ENCODE peak calls at places on chromosomes 16 and 17, in four cellular contexts. P is PC-3, X is A549, Y is sigmoid colon. T is an unnamed sample.
A peak's percentile ranks its signal among the peaks of the same experiment; 100 is the strongest.

GRCh38 chr17:82400830-82401229 is 17.3 kb upstream of the HEXD start:
- DNase-seq in P (no peak), X (no peak), Y (no peak), T (no peak)

GRCh38 chr17:81329927-81330883 is 35.1 kb upstream of the SLC38A10 start:
- DNase-seq in P (peak; percentile 48), X (peak; percentile 71), Y (no peak), T (no peak)

GRCh38 chr16:586047-586644 is 3.7 kb upstream of the RAB40C start:
- DNase-seq in P (no peak), X (no peak), Y (no peak), T (no peak)

GRCh38 chr16:75087040-75087979 is 29.3 kb downstream of the LDHD start:
- DNase-seq in P (no peak), X (no peak), Y (peak; percentile 75), T (no peak)

GRCh38 chr16:69495821-69496220 is 69.9 kb upstream of the NFAT5 start:
- DNase-seq in P (no peak), X (no peak), Y (no peak), T (no peak)

GRCh38 chr17:78356163-78356713 is 3.6 kb downstream of the SOCS3 start:
- DNase-seq in P (peak; percentile 48), X (peak; percentile 87), Y (peak; percentile 85), T (no peak)

GRCh38 chr16:4395055-4395726 is 21.2 kb downstream of the CORO7 start:
- DNase-seq in P (no peak), X (no peak), Y (no peak), T (no peak)

GRCh38 chr16:50326835-50327465 is 41.8 kb downstream of the BRD7 start:
- DNase-seq in P (peak; percentile 58), X (peak; percentile 58), Y (no peak), T (no peak)

GRCh38 chr16:8996891-8997290 is 33.2 kb upstream of the USP7 start:
- DNase-seq in P (no peak), X (peak; percentile 43), Y (no peak), T (no peak)

GRCh38 chr16:17607075-17607509 is 136.3 kb upstream of the XYLT1 start:
- DNase-seq in P (no peak), X (no peak), Y (no peak), T (no peak)

GRCh38 chr16:66042341-66042740 is 324.1 kb upstream of the CDH5 start:
- DNase-seq in P (no peak), X (no peak), Y (no peak), T (peak; percentile 54)

GRCh38 chr17:36920032-36921000 is 17.0 kb upstream of the LHX1 start:
- DNase-seq in P (peak; percentile 65), X (peak; percentile 84), Y (no peak), T (no peak)

GRCh38 chr17:28955408-28955807 is 4.1 kb upstream of the PHF12 start:
- DNase-seq in P (no peak), X (no peak), Y (peak; percentile 64), T (no peak)

GRCh38 chr17:7466644-7467341 is 12.6 kb downstream of the ZBTB4 start:
- DNase-seq in P (peak; percentile 16), X (no peak), Y (peak; percentile 88), T (no peak)

GRCh38 chr16:48537909-48538745 is 71.9 kb downstream of the N4BP1 start:
- DNase-seq in P (no peak), X (no peak), Y (peak; percentile 92), T (no peak)

GRCh38 chr16:67779256-67780014 is 26.9 kb downstream of the RANBP10 start:
- DNase-seq in P (no peak), X (no peak), Y (no peak), T (no peak)

GRCh38 chr16:46850619-46851555 is 19.9 kb upstream of the C16orf87 start:
- DNase-seq in P (no peak), X (no peak), Y (no peak), T (no peak)

GRCh38 chr16:66289051-66289680 is 77.3 kb upstream of the CDH5 start:
- DNase-seq in P (no peak), X (no peak), Y (peak; percentile 52), T (peak; percentile 71)

GRCh38 chr17:60534613-60535157 is 8.6 kb upstream of the APPBP2 start:
- DNase-seq in P (no peak), X (no peak), Y (no peak), T (no peak)

DNA sequence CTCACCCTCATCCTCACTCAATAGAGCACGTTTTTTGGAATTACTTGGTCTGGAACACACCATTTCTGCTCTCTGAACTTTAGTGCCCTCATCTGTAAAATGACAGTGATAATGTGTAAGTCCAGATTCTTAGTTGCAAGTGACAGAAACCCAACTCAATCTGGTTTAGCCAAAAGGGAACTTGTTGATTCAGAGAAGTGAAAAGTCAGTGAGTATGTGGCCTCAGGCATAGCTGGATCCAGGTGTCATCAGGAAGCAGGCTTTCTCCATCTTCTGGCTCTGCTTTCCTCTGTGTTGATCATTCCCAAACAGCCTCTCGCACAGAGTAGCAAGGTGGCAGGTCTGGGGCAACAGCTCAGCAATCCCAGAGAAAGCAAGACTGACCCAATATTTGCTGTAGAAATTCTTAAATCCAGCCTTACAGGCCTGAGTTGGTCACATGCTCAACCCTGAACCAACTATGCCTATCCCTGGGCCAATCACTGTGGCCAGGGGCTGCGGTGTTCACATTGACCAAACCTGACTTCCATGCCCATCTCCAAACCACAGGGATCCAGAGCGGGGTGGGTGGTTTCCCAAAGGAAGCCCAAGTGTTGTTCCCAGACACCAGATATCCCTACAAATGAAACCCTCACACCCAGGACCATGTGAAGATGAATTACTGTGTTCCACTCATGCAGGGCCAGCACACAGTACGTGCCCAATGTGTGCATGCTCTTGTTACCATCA is 23.3 kb upstream of the ALKBH5 start:
- DNase-seq in P (no peak), X (no peak), Y (no peak), T (no peak)
- H3K27ac ChIP-seq in P (no peak overlapping the region), X (no peak overlapping the region), Y (no peak overlapping the region), T (no peak overlapping the region)

GRCh38 chr17:75524971-75525805 is at the start of gene LLGL2:
- DNase-seq in P (peak; percentile 98), X (peak; percentile 83), Y (peak; percentile 81), T (no peak)
- H3K27ac ChIP-seq in P (peak within 1 kb of the TSS; percentile 75), X (peak within 1 kb of the TSS; percentile 88), Y (peak within 1 kb of the TSS; percentile 70), T (peak within 1 kb of the TSS; percentile 85)

DNA sequence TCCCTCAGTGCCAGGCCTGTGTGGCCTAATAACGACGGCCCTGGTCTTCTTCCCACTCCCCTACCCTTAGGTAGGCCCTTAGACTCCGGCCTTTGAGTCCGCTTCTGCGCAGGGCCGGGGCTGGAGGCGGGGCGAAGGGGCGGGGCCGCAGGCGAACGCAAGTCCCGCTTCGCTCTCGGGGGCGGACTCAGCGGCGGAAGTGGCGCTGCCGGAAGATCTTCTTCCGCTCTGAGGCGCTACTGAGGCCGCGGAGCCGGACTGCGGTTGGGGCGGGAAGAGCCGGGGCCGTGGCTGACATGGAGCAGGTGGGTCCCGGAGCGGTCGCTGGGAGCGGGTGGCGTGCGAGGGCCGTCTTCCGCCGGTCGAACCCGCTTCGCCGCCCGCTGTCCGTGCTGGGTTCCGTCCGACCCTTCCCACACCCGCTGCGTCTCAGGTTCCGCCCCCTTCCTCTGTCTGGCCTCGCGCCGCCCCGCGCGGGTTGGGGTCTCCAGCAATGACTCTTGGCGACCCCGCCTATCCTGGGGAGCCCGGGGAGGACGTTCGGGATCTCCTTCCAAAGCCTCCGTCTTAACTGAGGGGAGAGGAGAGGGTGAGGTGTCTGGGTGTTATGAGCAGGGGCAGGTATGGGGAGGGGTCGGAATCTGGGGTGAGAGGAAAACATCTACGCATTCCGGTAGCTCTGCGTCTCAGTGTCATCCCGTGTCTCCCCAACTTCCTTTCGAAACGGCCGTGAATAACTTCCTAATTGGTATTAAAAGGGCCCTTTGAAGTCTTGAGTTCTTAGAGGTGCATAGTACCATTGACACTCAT is at the start of gene STARD3:
- DNase-seq in P (peak; percentile 73), X (peak; percentile 92), Y (peak; percentile 96), T (peak; percentile 92)
- H3K27ac ChIP-seq in P (peak within 1 kb of the TSS; percentile 64), X (peak within 1 kb of the TSS; percentile 93), Y (peak within 1 kb of the TSS; percentile 87), T (peak within 1 kb of the TSS; percentile 97)

GRCh38 chr17:79888811-79889634 is 49.8 kb upstream of the CBX4 start:
- DNase-seq in P (no peak), X (no peak), Y (no peak), T (no peak)
- H3K27ac ChIP-seq in P (no peak overlapping the region), X (no peak overlapping the region), Y (no peak overlapping the region), T (no peak overlapping the region)

GRCh38 chr16:23119570-23119969 is 29.7 kb downstream of the USP31 start:
- DNase-seq in P (no peak), X (no peak), Y (no peak), T (no peak)
- H3K27ac ChIP-seq in P (no peak overlapping the region), X (no peak overlapping the region), Y (peak overlapping the region; percentile 72), T (peak overlapping the region; percentile 22)

GRCh38 chr17:3026125-3026855 is 37.1 kb downstream of the OR1D5 start:
- DNase-seq in P (no peak), X (no peak), Y (no peak), T (no peak)
- H3K27ac ChIP-seq in P (no peak overlapping the region), X (no peak overlapping the region), Y (no peak overlapping the region), T (no peak overlapping the region)

DNA sequence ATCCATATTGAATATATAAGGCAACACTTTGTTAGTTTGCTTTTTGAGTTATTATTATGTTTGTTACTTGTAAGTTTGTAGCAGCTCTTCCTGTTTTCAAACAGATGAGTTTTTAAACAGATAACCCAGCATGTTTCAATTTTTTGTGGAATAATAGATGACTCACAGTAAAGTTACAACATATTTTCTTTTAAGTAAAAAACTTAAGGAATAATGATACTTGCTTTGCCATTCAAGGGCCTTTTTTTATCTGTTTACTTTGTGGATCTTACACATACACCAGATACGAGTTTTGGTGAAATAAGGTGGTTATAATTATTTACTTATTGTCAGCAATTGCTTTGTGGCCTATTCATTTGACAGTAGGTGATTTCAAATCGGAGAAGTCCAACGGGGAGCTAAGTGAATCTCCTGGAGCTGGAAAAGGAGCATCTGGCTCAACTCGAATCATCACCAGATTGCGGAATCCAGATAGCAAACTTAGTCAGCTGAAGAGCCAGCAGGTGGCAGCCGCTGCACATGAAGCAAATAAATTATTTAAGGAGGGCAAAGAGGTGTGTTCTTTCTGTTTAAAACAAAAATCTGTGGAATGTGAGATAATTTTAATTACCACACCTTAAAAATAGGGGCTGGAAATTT is 66.3 kb downstream of the BPTF start:
- DNase-seq in P (peak; percentile 73), X (peak; percentile 68), Y (no peak), T (no peak)
- H3K27ac ChIP-seq in P (no peak overlapping the region), X (no peak overlapping the region), Y (no peak overlapping the region), T (no peak overlapping the region)

GRCh38 chr16:85913141-85913601 is 14.2 kb downstream of the IRF8 start:
- DNase-seq in P (no peak), X (no peak), Y (no peak), T (no peak)
- H3K27ac ChIP-seq in P (no peak overlapping the region), X (no peak overlapping the region), Y (no peak overlapping the region), T (no peak overlapping the region)

DNA sequence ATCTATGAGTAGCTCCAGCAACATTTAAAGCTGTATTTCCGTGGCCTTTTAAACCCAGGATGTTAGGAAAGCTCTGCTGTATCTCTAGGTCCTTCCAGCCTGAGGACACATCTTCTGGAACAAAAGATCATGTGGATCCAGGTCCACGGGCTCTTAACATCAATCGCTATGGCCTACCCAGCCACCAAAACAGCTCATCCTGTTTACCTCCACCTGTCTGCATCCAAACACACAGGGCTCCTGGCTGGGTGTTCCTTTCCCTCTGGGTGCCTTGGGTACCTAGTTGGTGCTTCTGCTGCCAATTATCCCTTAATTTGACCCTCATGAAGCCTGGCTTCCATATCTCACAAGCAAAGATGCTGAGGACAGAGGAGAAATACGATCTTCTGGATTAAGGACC is 7.0 kb downstream of the PMP22 start:
- DNase-seq in P (no peak), X (no peak), Y (no peak), T (no peak)
- H3K27ac ChIP-seq in P (peak overlapping the region; percentile 83), X (no peak overlapping the region), Y (peak overlapping the region; percentile 94), T (peak overlapping the region; percentile 74)